ENCODE peak calls at places on chromosome 20, in eight cellular contexts. E is RPMI8226, J is GM12892, G is right atrium auricular region, I is mesendoderm, T is GM12865, Q is upper lobe of right lung, B is NCI-H1417. W is an unnamed sample.

GRCh38 chr20:10319855-10320254 is 101.2 kb downstream of the SNAP25 start:
- DNase-seq in J (no peak), Q (no peak), E (no peak), I (no peak), G (no peak), B (peak), T (no peak), W (no peak)

GRCh38 chr20:34643919-34644318 is 33.0 kb downstream of the PIGU start:
- DNase-seq in E (no peak), J (no peak), Q (no peak), T (no peak), B (no peak), G (no peak), I (no peak), W (no peak)

GRCh38 chr20:24779166-24779565 is 169.9 kb upstream of the CST7 start:
- DNase-seq in Q (peak), J (no peak), T (no peak), E (no peak), B (no peak), G (no peak), I (no peak), W (no peak)

GRCh38 chr20:51255417-51255816 is 232.5 kb upstream of the KCNG1 start:
- DNase-seq in T (no peak), G (no peak), I (no peak), E (no peak), B (no peak), Q (no peak), J (no peak), W (no peak)

GRCh38 chr20:11432407-11432806 is 485.3 kb upstream of the BTBD3 start:
- DNase-seq in J (no peak), Q (no peak), T (no peak), I (no peak), B (no peak), E (no peak), G (no peak), W (no peak)

GRCh38 chr20:21323640-21324039 is 20.5 kb downstream of the XRN2 start:
- DNase-seq in J (no peak), T (no peak), B (no peak), I (no peak), Q (no peak), E (no peak), G (no peak), W (no peak)

GRCh38 chr20:2801459-2801728 is 967 bp upstream of the CPXM1 start:
- DNase-seq in G (no peak), E (peak), I (no peak), B (no peak), J (no peak), Q (no peak), T (no peak), W (no peak)

GRCh38 chr20:4483481-4483880 is 238.2 kb upstream of the PRND start:
- DNase-seq in Q (no peak), I (no peak), J (no peak), B (no peak), E (no peak), G (no peak), T (no peak), W (no peak)

GRCh38 chr20:15597306-15597705 is 975.9 kb downstream of the KIF16B start:
- DNase-seq in B (no peak), I (no peak), T (no peak), Q (no peak), G (no peak), J (no peak), E (no peak), W (no peak)

GRCh38 chr20:46358336-46359058 is 47.9 kb downstream of the ELMO2 start:
- DNase-seq in I (no peak), J (no peak), G (no peak), T (no peak), Q (no peak), B (no peak), E (no peak), W (no peak)

GRCh38 chr20:41989935-41990635 is 371.9 kb upstream of the CHD6 start:
- DNase-seq in J (no peak), B (no peak), G (no peak), I (no peak), Q (no peak), E (no peak), T (no peak), W (no peak)

GRCh38 chr20:4791121-4791520 is 69.4 kb downstream of the PRND start:
- DNase-seq in J (no peak), B (no peak), T (no peak), G (no peak), Q (no peak), E (no peak), I (no peak), W (no peak)

GRCh38 chr20:17650816-17651760 is 31.0 kb downstream of the RRBP1 start:
- DNase-seq in G (no peak), Q (peak), E (peak), B (no peak), T (no peak), J (no peak), I (no peak), W (no peak)

GRCh38 chr20:45340236-45340847 is 7.9 kb downstream of the SDC4 start:
- DNase-seq in B (no peak), T (no peak), Q (no peak), I (peak), J (no peak), E (peak), G (no peak), W (no peak)

GRCh38 chr20:11814276-11814675 is 103.4 kb upstream of the BTBD3 start:
- DNase-seq in I (peak), Q (no peak), J (no peak), E (no peak), T (no peak), B (no peak), G (no peak), W (no peak)

GRCh38 chr20:50510706-50511401 is 671 bp downstream of the PTPN1 start:
- DNase-seq in T (no peak), E (peak), G (no peak), B (no peak), J (no peak), I (no peak), Q (peak), W (no peak)

GRCh38 chr20:61733216-61733615 is 332.5 kb downstream of the TAF4 start:
- DNase-seq in J (no peak), I (no peak), T (no peak), G (no peak), E (no peak), B (no peak), Q (no peak), W (no peak)

GRCh38 chr20:47216819-47217410 is 139.6 kb downstream of the ZMYND8 start:
- DNase-seq in T (no peak), J (no peak), E (no peak), G (no peak), B (no peak), Q (no peak), I (no peak), W (no peak)

GRCh38 chr20:53302695-53303094 is 290.9 kb downstream of the ZNF217 start:
- DNase-seq in B (no peak), I (no peak), T (no peak), Q (no peak), E (no peak), G (no peak), J (no peak), W (no peak)

GRCh38 chr20:50304883-50305635 is 114.4 kb downstream of the CEBPB start:
- DNase-seq in J (no peak), Q (peak), T (no peak), B (no peak), G (peak), I (no peak), E (no peak), W (no peak)

GRCh38 chr20:51156041-51156795 is 133.3 kb upstream of the KCNG1 start:
- DNase-seq in E (no peak), G (peak), Q (no peak), J (no peak), T (no peak), I (peak), B (no peak), W (no peak)

GRCh38 chr20:47614703-47615309 is 113.1 kb downstream of the NCOA3 start:
- DNase-seq in J (no peak), B (no peak), E (no peak), I (no peak), T (no peak), Q (no peak), G (no peak), W (no peak)

GRCh38 chr20:45911486-45912343 is at the start of gene PLTP:
- DNase-seq in E (no peak), G (peak), J (no peak), Q (peak), T (peak), I (peak), B (no peak), W (peak)

GRCh38 chr20:40883097-40883496 is 145.5 kb upstream of the TOP1 start:
- DNase-seq in Q (no peak), J (no peak), E (no peak), G (no peak), T (no peak), B (no peak), I (no peak), W (no peak)

GRCh38 chr20:25864326-25864970 is 167.8 kb upstream of the ZNF337 start:
- DNase-seq in B (no peak), E (no peak), T (no peak), J (no peak), G (peak), Q (no peak), I (no peak), W (no peak)

GRCh38 chr20:45253260-45253659 is 1.1 kb downstream of the SLPI start:
- DNase-seq in J (no peak), I (no peak), G (no peak), B (no peak), Q (no peak), T (no peak), E (no peak), W (no peak)

GRCh38 chr20:47354710-47355488 is 1.6 kb downstream of the ZMYND8 start:
- DNase-seq in G (no peak), I (no peak), E (no peak), T (no peak), Q (no peak), J (no peak), B (no peak), W (no peak)

GRCh38 chr20:24147961-24148360 is 159.4 kb upstream of the GGTLC1 start:
- DNase-seq in T (no peak), B (no peak), E (no peak), I (no peak), Q (no peak), J (no peak), G (no peak), W (no peak)

GRCh38 chr20:23116301-23117089 is 30.4 kb upstream of the CD93 start:
- DNase-seq in Q (peak), G (no peak), I (no peak), T (no peak), B (no peak), J (no peak), E (no peak), W (no peak)

GRCh38 chr20:45052698-45053440 is 48.1 kb downstream of the KCNS1 start:
- DNase-seq in T (peak), G (no peak), Q (no peak), J (peak), E (peak), B (peak), I (no peak), W (no peak)

GRCh38 chr20:21309678-21310467 is 6.7 kb downstream of the XRN2 start:
- DNase-seq in I (no peak), E (no peak), J (no peak), B (no peak), T (no peak), Q (no peak), G (no peak), W (no peak)

GRCh38 chr20:39871013-39871412 is 818.0 kb downstream of the MAFB start:
- DNase-seq in J (no peak), G (no peak), E (no peak), Q (no peak), T (no peak), I (no peak), B (no peak), W (no peak)

GRCh38 chr20:63651942-63652191 is 1.4 kb downstream of the STMN3 start:
- DNase-seq in J (no peak), I (no peak), Q (no peak), G (no peak), T (no peak), B (no peak), E (peak), W (no peak)

GRCh38 chr20:13546497-13547131 is 92.1 kb downstream of the TASP1 start:
- DNase-seq in J (peak), B (peak), E (peak), G (peak), Q (peak), T (peak), I (peak), W (peak)

GRCh38 chr20:50467618-50468373 is 42.4 kb upstream of the PTPN1 start:
- DNase-seq in J (no peak), I (peak), E (peak), G (no peak), Q (no peak), T (peak), B (peak), W (no peak)

GRCh38 chr20:37926612-37927011 is 23.7 kb downstream of the VSTM2L start:
- DNase-seq in T (no peak), G (no peak), I (no peak), E (no peak), Q (no peak), B (no peak), J (no peak), W (no peak)

GRCh38 chr20:20211274-20211987 is 156.5 kb upstream of the INSM1 start:
- DNase-seq in E (no peak), G (no peak), Q (no peak), J (no peak), T (no peak), I (no peak), B (peak), W (no peak)